ENCODE peak calls at places on chromosomes 5 and 9, in five cellular contexts. O, K, M, Z and A are unnamed samples.

GRCh38 chr9:115328228-115328627 is 210.3 kb upstream of the TNC start:
- DNase-seq in O (peak), K (no peak), Z (peak), M (no peak), A (no peak)

GRCh38 chr5:123087173-123088030 is 1.6 kb upstream of the PRDM6 start:
- DNase-seq in Z (no peak), O (no peak), K (no peak), M (no peak), A (no peak)

GRCh38 chr9:130561056-130561455 is 18.3 kb upstream of the FUBP3 start:
- DNase-seq in K (no peak), O (no peak), Z (no peak), M (no peak), A (no peak)

GRCh38 chr9:105054488-105054887 is 126.5 kb upstream of the ABCA1 start:
- DNase-seq in K (no peak), M (no peak), Z (peak), O (peak), A (no peak)

GRCh38 chr9:70044450-70045307 is 1.0 kb downstream of the MAMDC2 start:
- DNase-seq in M (peak), O (peak), K (no peak), Z (peak), A (peak)

GRCh38 chr9:83637389-83637788 is 14.4 kb downstream of the IDNK start:
- DNase-seq in M (no peak), Z (no peak), K (no peak), O (no peak), A (no peak)

GRCh38 chr9:27393054-27393846 is 96.3 kb upstream of the EQTN start:
- DNase-seq in K (no peak), Z (no peak), O (no peak), M (no peak), A (no peak)

GRCh38 chr9:135887021-135887507 is 20.3 kb downstream of the CAMSAP1 start:
- DNase-seq in M (no peak), O (no peak), K (no peak), Z (no peak), A (no peak)

GRCh38 chr9:117218951-117219350 is 195.9 kb downstream of the ASTN2 start:
- DNase-seq in M (no peak), Z (no peak), K (no peak), O (no peak), A (no peak)

GRCh38 chr9:119802621-119803020 is 433.4 kb upstream of the BRINP1 start:
- DNase-seq in O (no peak), Z (no peak), K (no peak), M (no peak), A (no peak)

GRCh38 chr9:121690766-121691165 is 39.3 kb downstream of the DAB2IP start:
- DNase-seq in O (no peak), Z (no peak), K (no peak), M (no peak), A (no peak)

GRCh38 chr9:36960575-36960955 is 73.5 kb downstream of the PAX5 start:
- DNase-seq in Z (no peak), K (no peak), O (no peak), M (no peak), A (no peak)

GRCh38 chr9:24245988-24246387 is 299.7 kb downstream of the IZUMO3 start:
- DNase-seq in O (no peak), Z (peak), K (no peak), M (no peak), A (peak)

GRCh38 chr5:124136609-124137008 is 609.8 kb downstream of the ZNF608 start:
- DNase-seq in Z (no peak), M (no peak), O (no peak), K (no peak), A (no peak)

GRCh38 chr9:107147134-107147533 is 135.9 kb upstream of the RAD23B start:
- DNase-seq in M (no peak), Z (no peak), K (no peak), O (no peak), A (no peak)

GRCh38 chr9:89664010-89664409 is 59.2 kb downstream of the GADD45G start:
- DNase-seq in K (no peak), Z (no peak), M (no peak), O (no peak), A (no peak)

GRCh38 chr5:41527201-41527779 is 16.9 kb upstream of the PLCXD3 start:
- DNase-seq in K (peak), O (peak), M (no peak), Z (peak), A (no peak)

GRCh38 chr9:124721109-124721850 is 49.8 kb downstream of the NR6A1 start:
- DNase-seq in K (no peak), M (no peak), O (peak), Z (peak), A (peak)

GRCh38 chr9:98851730-98852462 is 44.4 kb downstream of the GALNT12 start:
- DNase-seq in Z (no peak), O (no peak), M (peak), K (no peak), A (no peak)

GRCh38 chr9:72454871-72455471 is 66.4 kb upstream of the TMC1 start:
- DNase-seq in K (no peak), M (no peak), Z (no peak), O (no peak), A (peak)

GRCh38 chr5:113578091-113578490 is 64.6 kb downstream of the YTHDC2 start:
- DNase-seq in Z (no peak), O (no peak), K (no peak), M (no peak), A (no peak)

GRCh38 chr5:126358525-126358924 is 64.7 kb upstream of the GRAMD2B start:
- DNase-seq in M (no peak), Z (peak), K (no peak), O (peak), A (no peak)

GRCh38 chr9:124629600-124629999 is 122.4 kb upstream of the NR5A1 start:
- DNase-seq in Z (peak), O (peak), K (no peak), M (no peak), A (no peak)

GRCh38 chr9:135588371-135588770 is 26.8 kb downstream of the PAEP start:
- DNase-seq in M (no peak), O (no peak), Z (no peak), K (peak), A (no peak)

GRCh38 chr5:56358703-56359428 is 125.7 kb upstream of the ANKRD55 start:
- DNase-seq in Z (no peak), K (no peak), M (no peak), O (peak), A (peak)

GRCh38 chr9:126511426-126511825 is 102.3 kb upstream of the LMX1B start:
- DNase-seq in O (no peak), M (no peak), K (no peak), Z (no peak), A (no peak)

GRCh38 chr9:86545085-86545484 is 190.9 kb upstream of the TUT7 start:
- DNase-seq in Z (no peak), K (no peak), O (no peak), M (no peak), A (no peak)

GRCh38 chr5:177389368-177390169 is 5.3 kb downstream of the SLC34A1 start:
- DNase-seq in M (no peak), O (peak), Z (peak), K (peak), A (peak)

GRCh38 chr5:1173485-1174070 is 27.8 kb upstream of the SLC6A19 start:
- DNase-seq in K (peak), M (no peak), O (no peak), Z (no peak), A (peak)

GRCh38 chr9:136726631-136727191 is 14.3 kb downstream of the DIPK1B start:
- DNase-seq in M (peak), K (no peak), O (no peak), Z (peak), A (peak)

GRCh38 chr9:120447959-120448500 is 131.9 kb downstream of the CDK5RAP2 start:
- DNase-seq in Z (no peak), M (no peak), K (no peak), O (no peak), A (no peak)

GRCh38 chr5:28523416-28523815 is 1485.0 kb upstream of the CDH9 start:
- DNase-seq in M (no peak), Z (no peak), K (no peak), O (no peak), A (no peak)

GRCh38 chr5:177557041-177557647 is 2.8 kb upstream of the FAM193B start:
- DNase-seq in Z (peak), M (peak), O (no peak), K (no peak), A (peak)

GRCh38 chr9:5832543-5833529 is at the start of gene ERMP1:
- DNase-seq in Z (peak), K (peak), O (peak), M (peak), A (peak)

GRCh38 chr9:16329699-16330113 is 540.8 kb downstream of the BNC2 start:
- DNase-seq in O (peak), K (no peak), M (no peak), Z (no peak), A (no peak)

GRCh38 chr5:77308154-77308960 is 97.9 kb downstream of the PDE8B start:
- DNase-seq in O (no peak), M (no peak), K (no peak), Z (no peak), A (no peak)

GRCh38 chr9:72751541-72751940 is 201.3 kb downstream of the ALDH1A1 start:
- DNase-seq in M (no peak), K (no peak), O (no peak), Z (no peak), A (no peak)

GRCh38 chr5:179404321-179405053 is 59.2 kb upstream of the ADAMTS2 start:
- DNase-seq in Z (peak), M (no peak), K (no peak), O (no peak), A (no peak)

GRCh38 chr9:86854898-86855523 is 92.3 kb downstream of the GAS1 start:
- DNase-seq in M (no peak), Z (peak), K (no peak), O (peak), A (peak)